ENCODE peak calls at places on chromosomes 12 and 14, in nine cellular contexts. One of them, this sample, is unnamed.

GRCh38 chr12:108289342-108290131 is 49.6 kb downstream of the CMKLR1 start:
- DNase-seq in occipital lobe: no peak
- DNase-seq in ELF-1: peak
- DNase-seq in WTC11: no peak
- DNase-seq in GM03348: no peak
- DNase-seq in T-helper 2 cell: no peak
- DNase-seq in SW 1271: no peak
- DNase-seq in SK-MEL-5: no peak
- DNase-seq in activated CD4-positive, alpha-beta T cell treated with anti-CD3 and anti-CD28 coated beads for 48 hours: no peak
- DNase-seq in this sample: no peak

GRCh38 chr12:62576503-62576902 is 109.9 kb downstream of the MON2 start:
- DNase-seq in occipital lobe: no peak
- DNase-seq in ELF-1: no peak
- DNase-seq in WTC11: no peak
- DNase-seq in GM03348: no peak
- DNase-seq in T-helper 2 cell: no peak
- DNase-seq in SW 1271: no peak
- DNase-seq in SK-MEL-5: no peak
- DNase-seq in activated CD4-positive, alpha-beta T cell treated with anti-CD3 and anti-CD28 coated beads for 48 hours: no peak
- DNase-seq in this sample: no peak

GRCh38 chr14:89833120-89833521 is 121.4 kb downstream of the EFCAB11 start:
- DNase-seq in occipital lobe: no peak
- DNase-seq in ELF-1: no peak
- DNase-seq in WTC11: no peak
- DNase-seq in GM03348: peak
- DNase-seq in T-helper 2 cell: no peak
- DNase-seq in SW 1271: no peak
- DNase-seq in SK-MEL-5: no peak
- DNase-seq in activated CD4-positive, alpha-beta T cell treated with anti-CD3 and anti-CD28 coated beads for 48 hours: no peak
- DNase-seq in this sample: peak

GRCh38 chr14:50083467-50084337 is 32.7 kb downstream of the VCPKMT start:
- DNase-seq in occipital lobe: no peak
- DNase-seq in ELF-1: no peak
- DNase-seq in WTC11: no peak
- DNase-seq in GM03348: no peak
- DNase-seq in T-helper 2 cell: peak
- DNase-seq in SW 1271: no peak
- DNase-seq in SK-MEL-5: no peak
- DNase-seq in activated CD4-positive, alpha-beta T cell treated with anti-CD3 and anti-CD28 coated beads for 48 hours: peak
- DNase-seq in this sample: no peak

GRCh38 chr12:108768591-108769500 is 37.5 kb upstream of the CORO1C start:
- DNase-seq in occipital lobe: no peak
- DNase-seq in ELF-1: peak
- DNase-seq in WTC11: peak
- DNase-seq in GM03348: no peak
- DNase-seq in T-helper 2 cell: peak
- DNase-seq in SW 1271: no peak
- DNase-seq in SK-MEL-5: no peak
- DNase-seq in activated CD4-positive, alpha-beta T cell treated with anti-CD3 and anti-CD28 coated beads for 48 hours: peak
- DNase-seq in this sample: no peak

GRCh38 chr12:124852329-124852831 is 11.3 kb downstream of the SCARB1 start:
- DNase-seq in occipital lobe: no peak
- DNase-seq in ELF-1: no peak
- DNase-seq in WTC11: no peak
- DNase-seq in GM03348: peak
- DNase-seq in T-helper 2 cell: no peak
- DNase-seq in SW 1271: no peak
- DNase-seq in SK-MEL-5: no peak
- DNase-seq in activated CD4-positive, alpha-beta T cell treated with anti-CD3 and anti-CD28 coated beads for 48 hours: no peak
- DNase-seq in this sample: no peak

GRCh38 chr12:124906606-124907261 is 7.7 kb downstream of the UBC start:
- DNase-seq in occipital lobe: no peak
- DNase-seq in ELF-1: peak
- DNase-seq in WTC11: peak
- DNase-seq in GM03348: peak
- DNase-seq in T-helper 2 cell: peak
- DNase-seq in SW 1271: no peak
- DNase-seq in SK-MEL-5: peak
- DNase-seq in activated CD4-positive, alpha-beta T cell treated with anti-CD3 and anti-CD28 coated beads for 48 hours: peak
- DNase-seq in this sample: peak

GRCh38 chr14:60353410-60353809 is 104.4 kb downstream of the PPM1A start:
- DNase-seq in occipital lobe: no peak
- DNase-seq in ELF-1: no peak
- DNase-seq in WTC11: no peak
- DNase-seq in GM03348: no peak
- DNase-seq in T-helper 2 cell: no peak
- DNase-seq in SW 1271: no peak
- DNase-seq in SK-MEL-5: no peak
- DNase-seq in activated CD4-positive, alpha-beta T cell treated with anti-CD3 and anti-CD28 coated beads for 48 hours: no peak
- DNase-seq in this sample: no peak

GRCh38 chr12:80761818-80762217 is 45.1 kb downstream of the MYF5 start:
- DNase-seq in occipital lobe: no peak
- DNase-seq in ELF-1: no peak
- DNase-seq in WTC11: no peak
- DNase-seq in GM03348: no peak
- DNase-seq in T-helper 2 cell: no peak
- DNase-seq in SW 1271: no peak
- DNase-seq in SK-MEL-5: no peak
- DNase-seq in activated CD4-positive, alpha-beta T cell treated with anti-CD3 and anti-CD28 coated beads for 48 hours: no peak
- DNase-seq in this sample: no peak

GRCh38 chr14:56659964-56660551 is 80.5 kb downstream of the TMEM260 start:
- DNase-seq in occipital lobe: no peak
- DNase-seq in ELF-1: no peak
- DNase-seq in WTC11: no peak
- DNase-seq in GM03348: peak
- DNase-seq in T-helper 2 cell: peak
- DNase-seq in SW 1271: no peak
- DNase-seq in SK-MEL-5: peak
- DNase-seq in activated CD4-positive, alpha-beta T cell treated with anti-CD3 and anti-CD28 coated beads for 48 hours: no peak
- DNase-seq in this sample: peak

GRCh38 chr14:102264355-102264754 is 40.6 kb downstream of the MOK start:
- DNase-seq in occipital lobe: no peak
- DNase-seq in ELF-1: no peak
- DNase-seq in WTC11: no peak
- DNase-seq in GM03348: no peak
- DNase-seq in T-helper 2 cell: peak
- DNase-seq in SW 1271: no peak
- DNase-seq in SK-MEL-5: no peak
- DNase-seq in activated CD4-positive, alpha-beta T cell treated with anti-CD3 and anti-CD28 coated beads for 48 hours: no peak
- DNase-seq in this sample: no peak

GRCh38 chr12:58288191-58288590 is 346.8 kb downstream of the ATP23 start:
- DNase-seq in occipital lobe: no peak
- DNase-seq in ELF-1: no peak
- DNase-seq in WTC11: no peak
- DNase-seq in GM03348: peak
- DNase-seq in T-helper 2 cell: no peak
- DNase-seq in SW 1271: no peak
- DNase-seq in SK-MEL-5: no peak
- DNase-seq in activated CD4-positive, alpha-beta T cell treated with anti-CD3 and anti-CD28 coated beads for 48 hours: no peak
- DNase-seq in this sample: no peak

GRCh38 chr12:45309826-45310626 is 94.1 kb downstream of the ANO6 start:
- DNase-seq in occipital lobe: no peak
- DNase-seq in ELF-1: no peak
- DNase-seq in WTC11: no peak
- DNase-seq in GM03348: peak
- DNase-seq in T-helper 2 cell: no peak
- DNase-seq in SW 1271: no peak
- DNase-seq in SK-MEL-5: no peak
- DNase-seq in activated CD4-positive, alpha-beta T cell treated with anti-CD3 and anti-CD28 coated beads for 48 hours: no peak
- DNase-seq in this sample: peak

GRCh38 chr14:100526057-100526456 is 61.2 kb downstream of the BEGAIN start:
- DNase-seq in occipital lobe: no peak
- DNase-seq in ELF-1: no peak
- DNase-seq in WTC11: peak
- DNase-seq in GM03348: peak
- DNase-seq in T-helper 2 cell: no peak
- DNase-seq in SW 1271: no peak
- DNase-seq in SK-MEL-5: no peak
- DNase-seq in activated CD4-positive, alpha-beta T cell treated with anti-CD3 and anti-CD28 coated beads for 48 hours: no peak
- DNase-seq in this sample: no peak

GRCh38 chr12:110860833-110861291 is 14.1 kb downstream of the CCDC63 start:
- DNase-seq in occipital lobe: no peak
- DNase-seq in ELF-1: peak
- DNase-seq in WTC11: no peak
- DNase-seq in GM03348: no peak
- DNase-seq in T-helper 2 cell: no peak
- DNase-seq in SW 1271: no peak
- DNase-seq in SK-MEL-5: no peak
- DNase-seq in activated CD4-positive, alpha-beta T cell treated with anti-CD3 and anti-CD28 coated beads for 48 hours: no peak
- DNase-seq in this sample: peak

GRCh38 chr12:105417732-105418131 is 87.2 kb downstream of the C12orf75 start:
- DNase-seq in occipital lobe: no peak
- DNase-seq in ELF-1: no peak
- DNase-seq in WTC11: no peak
- DNase-seq in GM03348: no peak
- DNase-seq in T-helper 2 cell: no peak
- DNase-seq in SW 1271: no peak
- DNase-seq in SK-MEL-5: no peak
- DNase-seq in activated CD4-positive, alpha-beta T cell treated with anti-CD3 and anti-CD28 coated beads for 48 hours: no peak
- DNase-seq in this sample: no peak

GRCh38 chr12:125742413-125742812 is 677.2 kb downstream of the AACS start:
- DNase-seq in occipital lobe: peak
- DNase-seq in ELF-1: no peak
- DNase-seq in WTC11: no peak
- DNase-seq in GM03348: no peak
- DNase-seq in T-helper 2 cell: no peak
- DNase-seq in SW 1271: no peak
- DNase-seq in SK-MEL-5: no peak
- DNase-seq in activated CD4-positive, alpha-beta T cell treated with anti-CD3 and anti-CD28 coated beads for 48 hours: no peak
- DNase-seq in this sample: no peak

GRCh38 chr14:102749833-102750775 is 27.1 kb upstream of the TRAF3 start:
- DNase-seq in occipital lobe: no peak
- DNase-seq in ELF-1: no peak
- DNase-seq in WTC11: no peak
- DNase-seq in GM03348: no peak
- DNase-seq in T-helper 2 cell: no peak
- DNase-seq in SW 1271: no peak
- DNase-seq in SK-MEL-5: no peak
- DNase-seq in activated CD4-positive, alpha-beta T cell treated with anti-CD3 and anti-CD28 coated beads for 48 hours: no peak
- DNase-seq in this sample: no peak

GRCh38 chr12:4112734-4113396 is 160.7 kb upstream of the CCND2 start:
- DNase-seq in occipital lobe: no peak
- DNase-seq in ELF-1: no peak
- DNase-seq in WTC11: no peak
- DNase-seq in GM03348: no peak
- DNase-seq in T-helper 2 cell: no peak
- DNase-seq in SW 1271: no peak
- DNase-seq in SK-MEL-5: no peak
- DNase-seq in activated CD4-positive, alpha-beta T cell treated with anti-CD3 and anti-CD28 coated beads for 48 hours: no peak
- DNase-seq in this sample: no peak

GRCh38 chr14:95486875-95487668 is 29.4 kb downstream of the SYNE3 start:
- DNase-seq in occipital lobe: no peak
- DNase-seq in ELF-1: no peak
- DNase-seq in WTC11: no peak
- DNase-seq in GM03348: no peak
- DNase-seq in T-helper 2 cell: no peak
- DNase-seq in SW 1271: no peak
- DNase-seq in SK-MEL-5: no peak
- DNase-seq in activated CD4-positive, alpha-beta T cell treated with anti-CD3 and anti-CD28 coated beads for 48 hours: no peak
- DNase-seq in this sample: no peak

GRCh38 chr12:3061129-3061857 is 15.9 kb upstream of the TSPAN9 start:
- DNase-seq in occipital lobe: peak
- DNase-seq in ELF-1: no peak
- DNase-seq in WTC11: no peak
- DNase-seq in GM03348: peak
- DNase-seq in T-helper 2 cell: no peak
- DNase-seq in SW 1271: no peak
- DNase-seq in SK-MEL-5: no peak
- DNase-seq in activated CD4-positive, alpha-beta T cell treated with anti-CD3 and anti-CD28 coated beads for 48 hours: no peak
- DNase-seq in this sample: no peak

GRCh38 chr12:100672075-100672592 is 98.7 kb downstream of the GAS2L3 start:
- DNase-seq in occipital lobe: no peak
- DNase-seq in ELF-1: peak
- DNase-seq in WTC11: peak
- DNase-seq in GM03348: peak
- DNase-seq in T-helper 2 cell: peak
- DNase-seq in SW 1271: no peak
- DNase-seq in SK-MEL-5: peak
- DNase-seq in activated CD4-positive, alpha-beta T cell treated with anti-CD3 and anti-CD28 coated beads for 48 hours: peak
- DNase-seq in this sample: no peak

GRCh38 chr12:75979181-75979580 is 52.4 kb downstream of the PHLDA1 start:
- DNase-seq in occipital lobe: no peak
- DNase-seq in ELF-1: no peak
- DNase-seq in WTC11: no peak
- DNase-seq in GM03348: no peak
- DNase-seq in T-helper 2 cell: peak
- DNase-seq in SW 1271: no peak
- DNase-seq in SK-MEL-5: no peak
- DNase-seq in activated CD4-positive, alpha-beta T cell treated with anti-CD3 and anti-CD28 coated beads for 48 hours: peak
- DNase-seq in this sample: peak

GRCh38 chr12:30706476-30706875 is 10.8 kb upstream of the IPO8 start:
- DNase-seq in occipital lobe: no peak
- DNase-seq in ELF-1: no peak
- DNase-seq in WTC11: no peak
- DNase-seq in GM03348: no peak
- DNase-seq in T-helper 2 cell: no peak
- DNase-seq in SW 1271: no peak
- DNase-seq in SK-MEL-5: no peak
- DNase-seq in activated CD4-positive, alpha-beta T cell treated with anti-CD3 and anti-CD28 coated beads for 48 hours: no peak
- DNase-seq in this sample: no peak

GRCh38 chr12:27542628-27543027 is 18.6 kb downstream of the PPFIBP1 start:
- DNase-seq in occipital lobe: no peak
- DNase-seq in ELF-1: no peak
- DNase-seq in WTC11: no peak
- DNase-seq in GM03348: peak
- DNase-seq in T-helper 2 cell: no peak
- DNase-seq in SW 1271: no peak
- DNase-seq in SK-MEL-5: no peak
- DNase-seq in activated CD4-positive, alpha-beta T cell treated with anti-CD3 and anti-CD28 coated beads for 48 hours: no peak
- DNase-seq in this sample: no peak

GRCh38 chr12:19596755-19597154 is 157.5 kb downstream of the AEBP2 start:
- DNase-seq in occipital lobe: no peak
- DNase-seq in ELF-1: no peak
- DNase-seq in WTC11: no peak
- DNase-seq in GM03348: peak
- DNase-seq in T-helper 2 cell: no peak
- DNase-seq in SW 1271: no peak
- DNase-seq in SK-MEL-5: no peak
- DNase-seq in activated CD4-positive, alpha-beta T cell treated with anti-CD3 and anti-CD28 coated beads for 48 hours: no peak
- DNase-seq in this sample: no peak

GRCh38 chr14:75125617-75126016 is 1.2 kb downstream of the NEK9 start:
- DNase-seq in occipital lobe: no peak
- DNase-seq in ELF-1: no peak
- DNase-seq in WTC11: no peak
- DNase-seq in GM03348: peak
- DNase-seq in T-helper 2 cell: no peak
- DNase-seq in SW 1271: no peak
- DNase-seq in SK-MEL-5: no peak
- DNase-seq in activated CD4-positive, alpha-beta T cell treated with anti-CD3 and anti-CD28 coated beads for 48 hours: no peak
- DNase-seq in this sample: peak

GRCh38 chr12:106258226-106258625 is 10.4 kb upstream of the CKAP4 start:
- DNase-seq in occipital lobe: no peak
- DNase-seq in ELF-1: no peak
- DNase-seq in WTC11: no peak
- DNase-seq in GM03348: no peak
- DNase-seq in T-helper 2 cell: no peak
- DNase-seq in SW 1271: no peak
- DNase-seq in SK-MEL-5: no peak
- DNase-seq in activated CD4-positive, alpha-beta T cell treated with anti-CD3 and anti-CD28 coated beads for 48 hours: no peak
- DNase-seq in this sample: no peak

GRCh38 chr12:96034631-96035282 is 630 bp downstream of the LTA4H start:
- DNase-seq in occipital lobe: no peak
- DNase-seq in ELF-1: peak
- DNase-seq in WTC11: no peak
- DNase-seq in GM03348: peak
- DNase-seq in T-helper 2 cell: no peak
- DNase-seq in SW 1271: no peak
- DNase-seq in SK-MEL-5: peak
- DNase-seq in activated CD4-positive, alpha-beta T cell treated with anti-CD3 and anti-CD28 coated beads for 48 hours: no peak
- DNase-seq in this sample: peak

GRCh38 chr12:65446901-65447300 is 168.4 kb downstream of the MSRB3 start:
- DNase-seq in occipital lobe: no peak
- DNase-seq in ELF-1: no peak
- DNase-seq in WTC11: no peak
- DNase-seq in GM03348: no peak
- DNase-seq in T-helper 2 cell: no peak
- DNase-seq in SW 1271: no peak
- DNase-seq in SK-MEL-5: no peak
- DNase-seq in activated CD4-positive, alpha-beta T cell treated with anti-CD3 and anti-CD28 coated beads for 48 hours: no peak
- DNase-seq in this sample: no peak

GRCh38 chr12:66107451-66107915 is 23.1 kb downstream of the LLPH start:
- DNase-seq in occipital lobe: peak
- DNase-seq in ELF-1: peak
- DNase-seq in WTC11: peak
- DNase-seq in GM03348: peak
- DNase-seq in T-helper 2 cell: peak
- DNase-seq in SW 1271: peak
- DNase-seq in SK-MEL-5: peak
- DNase-seq in activated CD4-positive, alpha-beta T cell treated with anti-CD3 and anti-CD28 coated beads for 48 hours: peak
- DNase-seq in this sample: peak

This sample was measured in lung microvascular endothelial cell.